ENCODE peak calls at places on chromosomes 7 and 10, in nine cellular contexts. C is MM.1S, S is fibroblast of the aortic adventitia, P is fibroblast of lung, M is mammary epithelial cell, X is tibial artery, F is mucosa of descending colon, Z is ovary, I is colonic mucosa. T is an unnamed sample.

GRCh38 chr7:148906707-148907498 is 22.8 kb upstream of the EZH2 start:
- DNase-seq in F (no peak), C (no peak), M (no peak), Z (no peak), P (no peak), I (no peak), X (no peak), S (no peak), T (no peak)

GRCh38 chr7:105799006-105799405 is 77.4 kb downstream of the ATXN7L1 start:
- DNase-seq in C (no peak), I (no peak), M (no peak), F (no peak), X (no peak), S (no peak), Z (no peak), P (no peak), T (no peak)

GRCh38 chr10:127346604-127347003 is 150.2 kb upstream of the INSYN2A start:
- DNase-seq in C (no peak), P (no peak), I (no peak), X (no peak), F (no peak), M (no peak), S (no peak), Z (no peak), T (no peak)

GRCh38 chr10:69065406-69066361 is 22.2 kb upstream of the SRGN start:
- DNase-seq in I (no peak), M (peak; percentile 87), S (peak; percentile 89), P (peak; percentile 60), X (no peak), Z (peak; percentile 31), F (no peak), C (no peak), T (peak; percentile 65)

GRCh38 chr10:124285587-124286527 is 132.9 kb downstream of the OAT start:
- DNase-seq in P (peak; percentile 15), M (no peak), S (peak; percentile 7), Z (no peak), C (peak; percentile 88), X (peak; percentile 35), I (no peak), F (no peak), T (no peak)

GRCh38 chr10:74640134-74640533 is 186.3 kb upstream of the KAT6B start:
- DNase-seq in F (no peak), P (peak; percentile 9), M (peak; percentile 16), C (no peak), S (no peak), X (no peak), I (no peak), Z (no peak), T (no peak)

GRCh38 chr10:7186387-7187032 is 224.3 kb downstream of the SFMBT2 start:
- DNase-seq in Z (no peak), M (no peak), S (no peak), X (no peak), F (no peak), C (no peak), I (no peak), P (no peak), T (no peak)

GRCh38 chr7:152025937-152026890 is 740 bp downstream of the GALNT11 start:
- DNase-seq in S (peak; percentile 5), I (no peak), P (peak; percentile 1), X (no peak), Z (no peak), M (peak; percentile 1), C (no peak), F (no peak), T (peak; percentile 36)

GRCh38 chr10:93999401-93999851 is 5.7 kb downstream of the PLCE1 start:
- DNase-seq in Z (peak; percentile 68), M (peak; percentile 1), C (no peak), P (peak; percentile 55), F (peak; percentile 65), X (peak; percentile 58), S (peak; percentile 84), I (peak; percentile 68), T (no peak)

GRCh38 chr10:75243426-75243825 is 7.7 kb upstream of the COMTD1 start:
- DNase-seq in I (peak; percentile 70), M (no peak), P (no peak), X (no peak), S (no peak), F (peak; percentile 71), C (no peak), Z (no peak), T (peak; percentile 57)

GRCh38 chr7:79046061-79046460 is 407.4 kb downstream of the MAGI2 start:
- DNase-seq in M (no peak), F (no peak), X (no peak), C (no peak), P (no peak), I (no peak), S (no peak), Z (no peak), T (no peak)

GRCh38 chr10:110323503-110323902 is 18.8 kb upstream of the SMNDC1 start:
- DNase-seq in I (no peak), S (peak; percentile 77), M (peak; percentile 88), F (no peak), Z (no peak), C (no peak), X (no peak), P (peak; percentile 79), T (peak; percentile 92)

GRCh38 chr7:149753370-149754233 is 19.8 kb downstream of the ZNF467 start:
- DNase-seq in M (peak; percentile 28), I (peak; percentile 41), P (peak; percentile 34), Z (no peak), F (no peak), S (peak; percentile 31), C (no peak), X (no peak), T (peak; percentile 38)

GRCh38 chr10:46257099-46257498 is 29.7 kb upstream of the ANTXRL start:
- DNase-seq in S (no peak), Z (no peak), I (no peak), F (no peak), M (no peak), P (no peak), C (no peak), X (no peak), T (no peak)

DNA sequence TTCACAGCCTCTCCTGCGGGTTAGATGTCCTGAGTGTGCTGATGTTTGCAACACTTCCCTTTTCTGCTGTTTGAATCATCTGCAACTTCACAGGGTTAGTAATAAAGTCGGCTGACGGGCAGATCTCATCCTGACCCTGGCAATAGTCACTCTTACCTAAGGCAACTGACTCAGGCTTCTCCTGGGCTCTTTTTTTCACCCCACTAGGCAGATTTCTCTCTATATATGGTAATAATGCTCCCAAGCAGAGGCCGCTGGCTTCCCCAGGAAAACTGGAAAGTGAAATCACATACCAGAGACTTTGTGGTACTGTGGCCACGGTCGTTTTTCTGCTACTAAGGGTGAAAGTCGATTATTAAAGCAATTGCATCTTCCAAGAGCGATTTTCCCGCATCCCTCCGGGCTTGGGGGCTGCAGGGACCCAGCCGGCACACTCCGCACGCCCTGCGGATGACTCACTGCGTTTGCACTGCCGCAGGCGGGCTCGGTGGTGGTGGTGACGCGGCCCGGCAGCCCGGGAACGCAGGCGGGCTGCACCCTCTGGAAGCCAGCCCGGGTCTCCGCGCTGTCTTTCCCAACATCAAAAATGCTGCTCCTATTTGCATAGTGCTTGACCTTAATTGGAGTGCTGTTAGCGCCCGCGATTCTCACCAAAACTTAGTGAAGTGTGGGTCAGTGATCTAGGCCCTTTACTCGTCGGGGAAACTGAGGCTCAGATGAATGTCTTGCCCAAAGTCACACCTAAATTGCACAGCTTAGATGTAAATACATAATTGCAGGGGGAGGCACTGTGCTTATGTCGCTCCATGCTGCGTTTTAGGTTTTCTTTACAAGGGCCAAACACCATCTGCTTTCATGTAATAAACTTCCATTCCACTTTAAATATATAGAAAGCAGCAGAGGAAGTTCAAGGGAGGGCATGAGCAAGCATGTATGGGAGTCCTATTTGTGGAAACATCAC is 47.6 kb upstream of the ITGB1 start:
- DNase-seq in P (peak; percentile 96), F (peak; percentile 81), C (no peak), I (peak; percentile 67), X (peak; percentile 68), S (peak; percentile 95), M (peak; percentile 97), Z (peak; percentile 72), T (peak; percentile 98)
- H3K4me3 ChIP-seq in P (peak overlapping the region; percentile 30), F (peak overlapping the region; percentile 7), C (peak overlapping the region; percentile 46), I (peak overlapping the region; percentile 35), X (peak overlapping the region; percentile 55), S (peak overlapping the region; percentile 64), M (peak overlapping the region; percentile 48), Z (peak overlapping the region; percentile 48), T (peak overlapping the region; percentile 50)

GRCh38 chr10:104208730-104209129 is 23.4 kb downstream of the CFAP43 start:
- DNase-seq in I (no peak), C (no peak), F (no peak), P (no peak), Z (no peak), S (peak; percentile 5), M (no peak), X (no peak), T (no peak)

GRCh38 chr10:104209575-104210198 is 22.5 kb downstream of the CFAP43 start:
- DNase-seq in Z (peak; percentile 50), S (peak; percentile 60), I (peak; percentile 34), P (peak; percentile 57), C (peak; percentile 41), X (peak; percentile 21), M (peak; percentile 21), F (no peak), T (peak; percentile 57)
- TF ChIP-seq CTCF in Z (peak; percentile 40), S (peak; percentile 73), I (peak; percentile 37), P (peak; percentile 70), C (peak; percentile 53), X (peak; percentile 42), M (peak; percentile 54), F (peak; percentile 7), T (peak; percentile 75)

DNA sequence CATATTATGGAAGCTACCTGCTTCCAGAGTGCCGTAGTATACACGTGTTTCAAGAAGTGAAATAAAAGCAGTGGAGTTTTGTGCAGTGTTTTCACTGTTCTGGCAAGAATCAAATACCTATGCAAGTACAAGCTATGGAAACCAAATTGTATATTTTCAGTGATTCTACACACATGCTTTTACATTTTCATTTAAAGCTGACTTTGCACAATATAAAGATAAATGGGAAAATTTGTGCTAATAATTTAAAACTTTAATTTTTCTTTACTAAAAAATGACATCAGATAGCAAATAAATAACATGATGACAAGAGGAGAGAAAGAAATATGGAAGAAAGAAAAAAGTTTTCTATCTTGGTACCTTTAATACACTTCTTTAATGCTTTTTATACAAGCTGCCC is 393.7 kb upstream of the NPVF start:
- DNase-seq in S (no peak), Z (no peak), M (no peak), C (no peak), X (no peak), F (no peak), I (no peak), P (no peak), T (no peak)
- H3K4me3 ChIP-seq in S (no peak overlapping the region), Z (no peak overlapping the region), M (no peak overlapping the region), C (no peak overlapping the region), X (no peak overlapping the region), F (no peak overlapping the region), I (no peak overlapping the region), P (no peak overlapping the region), T (no peak overlapping the region)

DNA sequence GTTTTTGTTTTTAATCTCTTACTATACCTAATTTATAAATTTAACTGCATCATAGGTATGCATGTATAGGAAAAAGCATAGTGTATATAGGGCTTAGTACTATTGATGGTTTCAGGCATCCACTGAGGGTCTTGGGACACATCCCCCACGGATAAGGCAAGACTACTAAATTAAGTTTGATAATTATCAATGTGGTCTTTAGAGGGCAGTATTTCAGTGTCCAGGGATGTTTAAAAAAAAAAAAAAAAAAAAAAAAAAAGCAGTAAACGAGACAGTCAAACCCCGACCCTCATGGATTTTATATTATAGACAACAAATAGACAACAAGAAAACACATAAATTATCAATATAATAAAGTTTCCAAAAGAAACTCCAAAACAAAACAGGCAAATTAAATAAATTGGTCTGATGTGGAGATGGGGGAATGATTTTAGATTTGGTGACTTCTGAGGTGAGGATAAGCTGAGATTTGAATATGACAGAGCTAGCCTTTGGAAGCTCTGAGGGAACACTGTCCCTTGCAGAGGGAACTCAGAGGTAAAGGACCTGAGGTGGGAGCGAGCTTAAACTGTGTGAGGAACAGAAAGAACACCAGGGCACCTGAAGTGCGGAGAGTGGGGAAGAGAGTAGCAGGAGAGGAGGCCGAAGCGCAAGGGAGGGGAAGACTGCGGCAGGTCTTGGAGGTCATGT is 14.8 kb downstream of the ACSM6 start:
- DNase-seq in I (no peak), F (no peak), Z (no peak), X (no peak), C (no peak), P (peak; percentile 25), M (no peak), S (peak; percentile 35), T (no peak)
- TF ChIP-seq CTCF in I (peak; percentile 17), F (no peak), Z (no peak), X (no peak), C (peak; percentile 26), P (peak; percentile 24), M (peak; percentile 12), S (peak; percentile 38), T (no peak)